ENCODE peak calls at places on chromosome X, in six cellular contexts. A, Z, M, J, L and R are unnamed samples.
A peak's percentile ranks its signal among the peaks of the same experiment; 100 is the strongest.

GRCh38 chrX:115494133-115494532 is 66.8 kb upstream of the PLS3 start:
- DNase-seq in L (no peak), A (no peak), M (no peak), Z (no peak), J (no peak), R (no peak)

GRCh38 chrX:30930679-30931078 is 41.6 kb upstream of the TAB3 start:
- DNase-seq in A (no peak), M (no peak), L (no peak), J (no peak), Z (no peak), R (no peak)

GRCh38 chrX:154486396-154487207 is at the start of gene UBL4A:
- DNase-seq in M (peak; percentile 69), L (peak; percentile 53), A (peak; percentile 64), J (peak; percentile 82), Z (peak; percentile 59), R (peak; percentile 63)

GRCh38 chrX:136210243-136210642 is 41.0 kb downstream of the MAP7D3 start:
- DNase-seq in J (no peak), A (no peak), Z (peak; percentile 23), M (no peak), L (no peak), R (no peak)

GRCh38 chrX:153953892-153954617 is 9.6 kb upstream of the RENBP start:
- DNase-seq in J (no peak), A (no peak), L (no peak), M (no peak), Z (no peak), R (no peak)

GRCh38 chrX:16718824-16719333 is 533 bp upstream of the SYAP1 start:
- DNase-seq in A (no peak), J (no peak), M (no peak), Z (no peak), L (no peak), R (no peak)

GRCh38 chrX:73562986-73563739 is at the start of gene CHIC1:
- DNase-seq in Z (peak; percentile 80), A (peak; percentile 69), J (peak; percentile 85), M (peak; percentile 58), L (peak; percentile 83), R (peak; percentile 93)

GRCh38 chrX:31314921-31315320 is 243.1 kb upstream of the FTHL17 start:
- DNase-seq in M (no peak), A (peak; percentile 72), J (no peak), Z (no peak), L (no peak), R (no peak)

GRCh38 chrX:46573896-46574336 is 351 bp downstream of the CHST7 start:
- DNase-seq in L (peak; percentile 63), M (peak; percentile 53), A (peak; percentile 60), J (peak; percentile 75), Z (peak; percentile 37), R (peak; percentile 40)

GRCh38 chrX:136880003-136880451 is 498 bp downstream of the RBMX start:
- DNase-seq in Z (peak; percentile 22), L (no peak), A (peak; percentile 11), M (peak; percentile 8), J (no peak), R (peak; percentile 71)

GRCh38 chrX:41275661-41276609 is 58.0 kb upstream of the DDX3X start:
- DNase-seq in Z (peak; percentile 80), J (peak; percentile 86), L (peak; percentile 76), A (peak; percentile 60), M (peak; percentile 84), R (peak; percentile 50)

GRCh38 chrX:3244203-3244743 is 102.2 kb downstream of the MXRA5 start:
- DNase-seq in J (no peak), A (peak; percentile 80), L (no peak), Z (no peak), M (peak; percentile 21), R (no peak)

GRCh38 chrX:77899081-77899828 is at the start of gene COX7B:
- DNase-seq in Z (peak; percentile 93), M (peak; percentile 41), J (peak; percentile 86), L (peak; percentile 57), A (peak; percentile 95), R (peak; percentile 99)

GRCh38 chrX:41167888-41168287 is 82.6 kb downstream of the USP9X start:
- DNase-seq in L (no peak), J (no peak), M (no peak), A (no peak), Z (no peak), R (no peak)

GRCh38 chrX:134604701-134605271 is 53.5 kb downstream of the PLAC1 start:
- DNase-seq in L (no peak), M (no peak), A (no peak), J (no peak), Z (peak; percentile 57), R (no peak)

GRCh38 chrX:151983186-151983585 is 8.7 kb upstream of the GABRE start:
- DNase-seq in M (no peak), J (no peak), L (no peak), Z (no peak), A (no peak), R (no peak)

GRCh38 chrX:83008415-83008814 is 499.7 kb upstream of the POU3F4 start:
- DNase-seq in M (no peak), J (no peak), L (no peak), Z (no peak), A (no peak), R (no peak)

GRCh38 chrX:25207803-25208202 is 192.0 kb upstream of the ARX start:
- DNase-seq in M (no peak), L (no peak), Z (no peak), A (no peak), J (no peak), R (peak; percentile 59)

GRCh38 chrX:129732857-129733256 is 5.9 kb upstream of the XPNPEP2 start:
- DNase-seq in J (no peak), M (no peak), L (no peak), A (no peak), Z (no peak), R (no peak)

GRCh38 chrX:121457096-121457495 is 409.7 kb downstream of the GLUD2 start:
- DNase-seq in A (no peak), L (no peak), J (no peak), M (no peak), Z (no peak), R (no peak)

GRCh38 chrX:93874554-93874953 is 200.5 kb downstream of the FAM133A start:
- DNase-seq in L (peak; percentile 17), Z (peak; percentile 67), A (no peak), M (peak; percentile 7), J (no peak), R (no peak)

GRCh38 chrX:70331161-70331560 is 41.3 kb downstream of the KIF4A start:
- DNase-seq in J (no peak), M (no peak), Z (no peak), L (no peak), A (no peak), R (no peak)

GRCh38 chrX:40298569-40298968 is 200.8 kb upstream of the BCOR start:
- DNase-seq in A (no peak), L (no peak), J (no peak), M (no peak), Z (peak; percentile 73), R (no peak)

GRCh38 chrX:129540068-129540653 is at the start of gene OCRL:
- DNase-seq in L (peak; percentile 90), J (peak; percentile 85), M (peak; percentile 83), Z (peak; percentile 81), A (peak; percentile 62), R (peak; percentile 87)

GRCh38 chrX:103586314-103586646 is 965 bp downstream of the TCEAL4 start:
- DNase-seq in A (peak; percentile 9), Z (no peak), L (no peak), M (no peak), J (no peak), R (no peak)

GRCh38 chrX:154458116-154458953 is at the start of gene PLXNA3:
- DNase-seq in L (peak; percentile 71), M (peak; percentile 80), A (peak; percentile 29), Z (peak; percentile 65), J (no peak), R (no peak)

GRCh38 chrX:22526339-22526738 is 253.6 kb downstream of the CBLL2 start:
- DNase-seq in M (peak; percentile 5), Z (no peak), L (no peak), J (no peak), A (peak; percentile 77), R (no peak)

GRCh38 chrX:25503826-25504225 is 488.1 kb upstream of the ARX start:
- DNase-seq in A (no peak), Z (no peak), M (no peak), L (no peak), J (no peak), R (no peak)

GRCh38 chrX:47145408-47146120 is 543 bp downstream of the RBM10 start:
- DNase-seq in J (peak; percentile 64), Z (no peak), M (peak; percentile 46), A (no peak), L (no peak), R (peak; percentile 86)

GRCh38 chrX:95835223-95835622 is 849.4 kb upstream of the DIAPH2 start:
- DNase-seq in A (no peak), M (no peak), Z (no peak), L (no peak), J (no peak), R (no peak)

GRCh38 chrX:129000018-129000417 is 523.3 kb downstream of the SMARCA1 start:
- DNase-seq in Z (no peak), A (no peak), J (no peak), L (no peak), M (no peak), R (no peak)